ENCODE peak calls at places on chromosomes 12 and 14, in five cellular contexts. T is A549, Q is K562, I is HepG2, K is GM12878. R is an unnamed sample.

GRCh38 chr12:125999643-126000042 is 934.4 kb downstream of the AACS start:
- DNase-seq in T (no peak), Q (no peak), I (no peak), K (no peak), R (no peak)

GRCh38 chr12:91902860-91903683 is 242.6 kb downstream of the BTG1 start:
- DNase-seq in T (no peak), Q (no peak), I (no peak), K (no peak), R (no peak)

GRCh38 chr12:44750468-44750867 is 125.6 kb downstream of the NELL2 start:
- DNase-seq in T (no peak), Q (no peak), I (no peak), K (no peak), R (peak; percentile 10)

GRCh38 chr14:63454863-63455622 is 88.1 kb downstream of the PPP2R5E start:
- DNase-seq in T (no peak), Q (no peak), I (no peak), K (no peak), R (no peak)

GRCh38 chr12:53123578-53124351 is 20.5 kb downstream of the SOAT2 start:
- DNase-seq in T (peak; percentile 45), Q (no peak), I (no peak), K (no peak), R (no peak)

GRCh38 chr14:33800735-33801163 is 150.1 kb downstream of the EGLN3 start:
- DNase-seq in T (no peak), Q (no peak), I (no peak), K (no peak), R (no peak)

GRCh38 chr14:75306917-75307699 is 28.5 kb downstream of the FOS start:
- DNase-seq in T (peak; percentile 66), Q (peak; percentile 18), I (no peak), K (no peak), R (no peak)

GRCh38 chr12:109927622-109928021 is 27.5 kb downstream of the TCHP start:
- DNase-seq in T (peak; percentile 78), Q (peak; percentile 71), I (peak; percentile 44), K (no peak), R (peak; percentile 47)

GRCh38 chr14:24342889-24343288 is 3.1 kb upstream of the RIPK3 start:
- DNase-seq in T (no peak), Q (no peak), I (no peak), K (no peak), R (no peak)

GRCh38 chr12:108884116-108885012 is 4.5 kb downstream of the DAO start:
- DNase-seq in T (peak; percentile 43), Q (peak; percentile 72), I (peak; percentile 14), K (no peak), R (peak; percentile 28)

GRCh38 chr14:102898776-102899515 is 23.5 kb upstream of the AMN start:
- DNase-seq in T (no peak), Q (no peak), I (no peak), K (peak; percentile 28), R (no peak)

GRCh38 chr12:119423285-119423684 is 88.8 kb downstream of the CCDC60 start:
- DNase-seq in T (no peak), Q (peak; percentile 8), I (no peak), K (no peak), R (no peak)

GRCh38 chr12:60489071-60489470 is 893.2 kb downstream of the SLC16A7 start:
- DNase-seq in T (no peak), Q (no peak), I (no peak), K (no peak), R (no peak)

GRCh38 chr14:55715889-55716288 is 135.9 kb downstream of the KTN1 start:
- DNase-seq in T (no peak), Q (no peak), I (no peak), K (no peak), R (no peak)

GRCh38 chr14:51733147-51733546 is 81.4 kb downstream of the FRMD6 start:
- DNase-seq in T (no peak), Q (no peak), I (no peak), K (no peak), R (no peak)

GRCh38 chr14:74932401-74932901 is 9.4 kb upstream of the RPS6KL1 start:
- DNase-seq in T (no peak), Q (no peak), I (no peak), K (no peak), R (peak; percentile 93)

GRCh38 chr12:121001060-121001459 is 15.2 kb downstream of the C12orf43 start:
- DNase-seq in T (no peak), Q (no peak), I (no peak), K (no peak), R (no peak)

GRCh38 chr12:132323171-132324010 is 6.0 kb downstream of the GALNT9 start:
- DNase-seq in T (no peak), Q (no peak), I (no peak), K (no peak), R (no peak)

GRCh38 chr14:74963705-74964271 is 8.4 kb upstream of the PGF start:
- DNase-seq in T (no peak), Q (no peak), I (no peak), K (no peak), R (no peak)

GRCh38 chr12:6360578-6361490 is 14.5 kb downstream of the SCNN1A start:
- DNase-seq in T (no peak), Q (no peak), I (no peak), K (no peak), R (no peak)

GRCh38 chr12:123912415-123913385 is 59.9 kb downstream of the CCDC92 start:
- DNase-seq in T (no peak), Q (no peak), I (peak; percentile 40), K (no peak), R (no peak)

GRCh38 chr12:110743571-110744093 is 941 bp upstream of the PPP1CC start:
- DNase-seq in T (no peak), Q (no peak), I (no peak), K (no peak), R (no peak)

GRCh38 chr12:131904346-131904745 is 9.9 kb downstream of the ULK1 start:
- DNase-seq in T (no peak), Q (no peak), I (no peak), K (no peak), R (no peak)

GRCh38 chr12:24574538-24574937 is 374.4 kb downstream of the BCAT1 start:
- DNase-seq in T (no peak), Q (no peak), I (no peak), K (no peak), R (no peak)

GRCh38 chr12:96419576-96420254 is 19.5 kb upstream of the CDK17 start:
- DNase-seq in T (no peak), Q (no peak), I (no peak), K (peak; percentile 35), R (peak; percentile 43)

GRCh38 chr14:77142289-77142814 is 761 bp upstream of the ZDHHC22 start:
- DNase-seq in T (no peak), Q (no peak), I (no peak), K (no peak), R (no peak)

GRCh38 chr14:77145975-77146740 is 4.6 kb upstream of the ZDHHC22 start:
- DNase-seq in T (no peak), Q (no peak), I (no peak), K (no peak), R (no peak)

GRCh38 chr14:77143071-77143470 is 1.5 kb upstream of the ZDHHC22 start:
- DNase-seq in T (no peak), Q (no peak), I (no peak), K (no peak), R (no peak)

GRCh38 chr14:77141592-77142288 is at the start of gene ZDHHC22:
- DNase-seq in T (peak; percentile 36), Q (no peak), I (no peak), K (no peak), R (no peak)

DNA sequence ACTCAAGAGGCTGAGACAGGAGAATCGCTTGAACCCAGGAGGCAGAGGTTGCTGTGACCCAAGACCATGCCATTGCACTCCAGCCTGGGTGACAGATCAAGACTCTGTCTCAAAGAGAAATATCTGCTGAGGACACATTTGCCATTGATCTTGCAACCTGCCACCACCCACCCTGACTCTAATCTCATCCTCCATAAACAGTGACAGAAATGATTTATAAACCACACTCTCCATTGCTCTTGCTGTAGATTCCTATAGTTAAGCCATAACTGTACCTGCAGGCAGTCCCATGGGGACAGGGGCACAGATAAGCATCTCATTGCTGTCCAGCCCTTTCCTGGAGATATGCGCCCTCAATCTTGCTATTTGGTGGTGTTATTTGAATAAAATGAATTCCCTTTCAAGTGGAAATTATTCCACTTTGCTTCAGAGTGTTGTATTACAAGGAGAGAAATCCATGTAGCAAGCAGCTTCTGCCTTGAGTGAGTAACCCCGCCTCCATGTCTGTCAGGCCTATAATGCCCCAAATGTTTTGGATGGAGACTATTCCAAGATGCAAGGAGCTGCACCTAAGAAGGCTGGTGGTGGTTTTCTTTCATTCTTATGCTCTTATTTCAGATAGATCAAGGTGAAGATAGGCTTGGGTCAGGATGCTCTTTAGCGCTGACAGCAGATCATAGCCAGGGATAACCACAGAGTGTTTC is 3.0 kb upstream of the ZDHHC22 start:
- DNase-seq in T (no peak), Q (no peak), I (no peak), K (no peak), R (no peak)
- TF ChIP-seq MYC in T (no peak), Q (no peak), I (no peak), K (no peak), R (no peak)

GRCh38 chr12:69821032-69821431 is 4.0 kb upstream of the MYRFL start:
- DNase-seq in T (no peak), Q (no peak), I (no peak), K (no peak), R (no peak)
- H3K27ac ChIP-seq in T (no peak overlapping the region), Q (no peak overlapping the region), I (no peak overlapping the region), K (no peak overlapping the region), R (no peak overlapping the region)

GRCh38 chr14:89427426-89428162 is 10.6 kb upstream of the FOXN3 start:
- DNase-seq in T (no peak), Q (no peak), I (no peak), K (no peak), R (no peak)

GRCh38 chr14:89424241-89424640 is 7.2 kb upstream of the FOXN3 start:
- DNase-seq in T (no peak), Q (no peak), I (no peak), K (no peak), R (no peak)

GRCh38 chr14:89428556-89429196 is 11.6 kb upstream of the FOXN3 start:
- DNase-seq in T (no peak), Q (no peak), I (no peak), K (no peak), R (no peak)

GRCh38 chr14:89428163-89428523 is 11.1 kb upstream of the FOXN3 start:
- DNase-seq in T (no peak), Q (no peak), I (no peak), K (no peak), R (no peak)

DNA sequence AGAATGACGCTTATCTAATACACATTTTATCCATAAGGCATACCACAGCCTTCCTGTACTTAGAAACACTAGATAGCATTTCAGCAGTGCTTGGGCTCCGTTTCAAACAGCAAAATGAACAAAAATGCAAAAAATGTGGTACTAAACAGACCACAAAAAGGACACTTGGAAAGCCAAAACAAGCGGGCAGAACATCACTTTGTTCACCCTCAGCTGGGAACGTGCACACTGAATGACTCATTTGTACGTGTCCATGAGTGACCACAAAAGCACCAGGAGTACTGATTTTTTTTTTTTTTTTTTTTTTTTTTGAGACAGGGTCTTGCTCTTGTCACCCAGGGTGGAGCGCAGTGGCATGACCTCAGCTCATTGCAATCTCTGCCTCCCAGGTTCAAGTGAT is 8.9 kb upstream of the FOXN3 start:
- DNase-seq in T (no peak), Q (no peak), I (peak; percentile 41), K (peak; percentile 85), R (peak; percentile 55)
- TF ChIP-seq MYC in T (no peak), Q (no peak), I (no peak), K (no peak), R (no peak)

DNA sequence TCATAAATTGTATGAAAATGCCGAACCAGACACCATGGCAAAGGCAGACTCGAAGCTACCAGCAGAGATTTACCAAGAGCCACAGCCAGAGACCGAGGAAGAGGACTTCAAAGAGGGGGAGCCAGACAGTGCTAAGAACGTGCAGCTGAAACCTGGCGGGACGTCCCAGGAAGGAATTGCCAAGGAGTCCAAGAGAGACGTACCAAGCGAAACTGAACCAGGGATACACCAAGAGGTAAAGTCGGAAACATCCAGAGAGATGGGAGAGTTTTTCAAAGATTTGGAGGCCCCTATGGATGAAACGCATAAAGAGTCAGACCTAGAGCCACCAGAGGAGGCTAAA is 294 bp downstream of the SAMD15 start:
- DNase-seq in T (no peak), Q (no peak), I (no peak), K (no peak), R (no peak)
- H3K27ac ChIP-seq in T (peak overlapping the region; percentile 92), Q (no peak overlapping the region), I (no peak overlapping the region), K (no peak overlapping the region), R (no peak overlapping the region)

R was measured in endothelial cell of umbilical vein.